ENCODE peak calls at places on chromosomes 5 and 9, in five cellular contexts. M, J, P, F and A are unnamed samples.
A peak's percentile ranks its signal among the peaks of the same experiment; 100 is the strongest.

GRCh38 chr9:108844391-108844790 is 11.4 kb downstream of the ACTL7B start:
- DNase-seq in P (no peak), J (no peak), F (no peak), M (no peak), A (no peak)

GRCh38 chr9:17906841-17907779 is 328.2 kb downstream of the SH3GL2 start:
- DNase-seq in F (no peak), J (peak; percentile 20), M (peak; percentile 39), P (no peak), A (no peak)

GRCh38 chr9:2655411-2655901 is 33.9 kb downstream of the VLDLR start:
- DNase-seq in M (no peak), F (peak; percentile 9), J (no peak), P (no peak), A (no peak)

GRCh38 chr9:81030027-81030426 is 659.3 kb downstream of the TLE1 start:
- DNase-seq in P (no peak), F (no peak), M (no peak), J (no peak), A (no peak)

GRCh38 chr9:32603914-32604852 is 31.2 kb upstream of the NDUFB6 start:
- DNase-seq in F (peak; percentile 41), P (no peak), M (no peak), J (no peak), A (no peak)

GRCh38 chr9:94643746-94644145 is 4.4 kb upstream of the FBP1 start:
- DNase-seq in M (no peak), F (no peak), J (no peak), P (no peak), A (no peak)

GRCh38 chr9:98995059-98995665 is 51.5 kb downstream of the COL15A1 start:
- DNase-seq in F (no peak), P (peak; percentile 72), J (no peak), M (peak; percentile 63), A (no peak)

GRCh38 chr9:20022410-20022809 is 233.6 kb upstream of the SLC24A2 start:
- DNase-seq in J (no peak), F (no peak), P (no peak), M (no peak), A (no peak)

GRCh38 chr5:146520731-146521130 is 4.7 kb upstream of the GPR151 start:
- DNase-seq in J (no peak), F (no peak), P (no peak), M (no peak), A (no peak)

GRCh38 chr5:1206521-1207412 is 5.4 kb downstream of the SLC6A19 start:
- DNase-seq in M (no peak), J (no peak), P (no peak), F (no peak), A (no peak)

GRCh38 chr5:171492781-171493180 is 73.3 kb downstream of the FGF18 start:
- DNase-seq in P (no peak), J (no peak), F (peak; percentile 34), M (no peak), A (no peak)

GRCh38 chr5:2695200-2695891 is 56.1 kb downstream of the IRX2 start:
- DNase-seq in P (no peak), M (peak; percentile 44), F (no peak), J (no peak), A (no peak)

GRCh38 chr9:83721509-83721908 is 13.8 kb upstream of the UBQLN1 start:
- DNase-seq in P (no peak), F (no peak), J (no peak), M (no peak), A (no peak)

GRCh38 chr5:177471610-177472356 is 1.7 kb downstream of the DBN1 start:
- DNase-seq in J (peak; percentile 50), M (no peak), F (no peak), P (no peak), A (peak; percentile 60)

GRCh38 chr5:52693279-52693678 is 94.4 kb upstream of the ITGA1 start:
- DNase-seq in P (peak; percentile 71), F (no peak), M (peak; percentile 28), J (peak; percentile 25), A (no peak)

GRCh38 chr5:164799391-164799790 is 1294.0 kb downstream of the MAT2B start:
- DNase-seq in F (no peak), M (no peak), J (no peak), P (no peak), A (no peak)

GRCh38 chr9:12996971-12997370 is 222.2 kb downstream of the LURAP1L start:
- DNase-seq in M (no peak), F (no peak), J (no peak), P (no peak), A (no peak)

GRCh38 chr5:151480859-151481258 is 33.5 kb downstream of the SLC36A1 start:
- DNase-seq in J (no peak), P (no peak), F (no peak), M (no peak), A (peak; percentile 57)

GRCh38 chr5:132063090-132063911 is 2.8 kb downstream of the IL3 start:
- DNase-seq in P (peak; percentile 67), M (peak; percentile 78), J (peak; percentile 57), F (peak; percentile 75), A (peak; percentile 27)

GRCh38 chr5:16913187-16913839 is 22.8 kb downstream of the MYO10 start:
- DNase-seq in M (peak; percentile 60), P (no peak), F (no peak), J (no peak), A (no peak)

GRCh38 chr9:90517103-90517502 is 125.5 kb downstream of the DIRAS2 start:
- DNase-seq in J (no peak), P (no peak), F (no peak), M (no peak), A (no peak)
- TF ChIP-seq POLR2A in J (no peak), P (no peak), F (no peak), M (no peak), A (no peak)

GRCh38 chr9:122930933-122931850 is at the start of gene ZBTB26:
- DNase-seq in P (peak; percentile 96), F (peak; percentile 99), M (peak; percentile 94), J (peak; percentile 91), A (peak; percentile 93)
- TF ChIP-seq POLR2A in P (peak; percentile 44), F (peak; percentile 79), M (no peak), J (peak; percentile 60), A (peak; percentile 48)

GRCh38 chr9:96398582-96399334 is 15.2 kb upstream of the SLC35D2 start:
- DNase-seq in P (no peak), F (no peak), J (no peak), M (peak; percentile 21), A (no peak)
- TF ChIP-seq POLR2A in P (no peak), F (no peak), J (no peak), M (no peak), A (no peak)

DNA sequence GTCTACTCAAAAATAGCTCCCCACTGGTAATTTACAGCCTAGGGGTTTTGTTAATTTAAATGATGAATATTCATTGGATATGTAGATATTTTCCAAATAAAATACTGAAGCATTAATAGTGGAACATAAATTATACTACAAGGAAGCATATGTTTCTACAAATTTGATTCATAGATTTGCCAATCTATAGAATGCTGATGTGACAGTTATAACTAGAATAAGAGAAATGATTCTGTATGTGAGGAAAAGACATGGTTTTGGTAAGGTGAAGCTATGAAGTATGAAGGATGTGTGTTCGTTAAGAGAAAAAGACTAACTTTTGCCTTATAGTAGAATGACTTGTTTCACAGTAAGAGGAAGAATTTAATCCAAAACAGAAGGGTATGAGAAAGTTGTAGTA is 61.3 kb downstream of the IARS1 start:
- DNase-seq in J (no peak), M (no peak), P (no peak), F (no peak), A (no peak)
- TF ChIP-seq POLR2A in J (no peak), M (no peak), P (no peak), F (no peak), A (no peak)

DNA sequence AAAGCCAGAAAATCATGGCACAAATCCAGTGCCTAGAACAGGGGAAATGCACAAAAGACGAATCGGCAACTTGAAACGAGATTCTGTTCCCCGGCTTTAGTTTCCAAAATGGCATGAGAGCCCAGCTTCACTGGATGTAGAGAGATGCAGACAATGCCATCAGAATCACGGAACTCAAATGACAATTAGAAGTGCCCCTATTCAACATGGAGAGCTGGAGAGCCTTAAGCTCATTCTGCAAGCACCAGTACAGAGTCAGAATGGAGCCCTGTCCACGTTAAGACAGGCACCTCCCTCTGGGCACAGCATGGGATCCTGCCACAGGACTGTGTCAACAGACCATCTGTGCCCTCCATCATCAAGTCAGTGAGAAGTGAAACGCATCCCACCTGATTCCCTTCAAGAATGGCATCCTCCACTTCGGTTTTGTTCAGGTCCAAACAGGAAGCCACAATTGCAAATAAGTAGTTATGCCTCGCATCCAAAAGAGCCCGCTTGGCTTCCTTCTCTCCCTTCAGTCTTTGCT is 13.7 kb downstream of the DNAH5 start:
- DNase-seq in F (no peak), J (no peak), M (no peak), P (no peak), A (no peak)
- TF ChIP-seq POLR2A in F (no peak), J (no peak), M (no peak), P (no peak), A (no peak)

DNA sequence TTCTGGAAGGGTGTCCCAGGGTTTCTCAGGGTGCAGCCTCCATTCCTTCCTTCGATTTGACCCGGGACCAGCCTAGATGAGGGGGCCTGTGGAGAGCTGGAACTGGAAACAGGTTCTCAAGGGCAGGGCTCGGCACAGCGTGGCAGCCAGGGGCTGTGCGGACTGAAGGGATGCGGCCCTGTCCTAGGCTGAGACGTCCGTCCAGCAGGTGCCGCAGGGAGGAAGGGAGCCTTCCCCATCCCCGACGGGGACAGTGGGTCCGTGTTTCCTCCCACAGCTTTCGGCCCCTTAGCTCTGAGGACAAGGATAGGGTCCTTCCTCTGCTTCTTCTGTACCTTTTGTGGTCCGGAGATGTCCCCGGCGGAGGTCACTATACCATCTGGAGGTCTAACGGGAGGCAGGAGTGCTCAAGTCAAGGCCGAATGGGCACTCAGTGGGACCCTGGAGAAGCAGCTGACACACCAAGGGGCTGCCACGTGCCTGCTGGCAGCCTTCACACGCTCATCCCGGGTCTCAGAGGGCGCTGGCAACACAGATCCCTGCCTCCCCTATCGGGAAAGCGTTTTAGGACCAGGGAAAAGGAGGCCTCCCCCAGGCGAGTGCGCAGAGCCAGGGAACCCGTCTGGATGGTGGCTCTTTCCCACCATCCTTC is 49.9 kb downstream of the USP20 start:
- DNase-seq in J (peak; percentile 53), F (no peak), P (peak; percentile 73), M (peak; percentile 54), A (no peak)
- TF ChIP-seq POLR2A in J (no peak), F (no peak), P (peak; percentile 24), M (no peak), A (no peak)

GRCh38 chr5:87909382-87909781 is 359.3 kb downstream of the TMEM161B start:
- DNase-seq in F (no peak), J (no peak), P (no peak), M (no peak), A (no peak)
- TF ChIP-seq POLR2A in F (no peak), J (no peak), P (no peak), M (no peak), A (no peak)